ENCODE peak calls at places on chromosomes 2 and 18, in five cellular contexts. One of them, this sample, is unnamed.

GRCh38 chr2:225090746-225091145 is 48.5 kb upstream of the DOCK10 start:
- DNase-seq in GM23248: peak; percentile 81
- DNase-seq in neural progenitor cell: no peak
- DNase-seq in hepatocyte: no peak
- DNase-seq in SK-N-SH: no peak
- DNase-seq in this sample: no peak

GRCh38 chr18:28147674-28148171 is 29.2 kb downstream of the CDH2 start:
- DNase-seq in neural progenitor cell: no peak
- DNase-seq in GM23248: peak; percentile 53
- DNase-seq in hepatocyte: peak; percentile 39
- DNase-seq in SK-N-SH: no peak
- DNase-seq in this sample: no peak

GRCh38 chr18:8301427-8302172 is 307.6 kb upstream of the RAB12 start:
- DNase-seq in hepatocyte: peak; percentile 13
- DNase-seq in SK-N-SH: no peak
- DNase-seq in GM23248: no peak
- DNase-seq in neural progenitor cell: peak; percentile 30
- DNase-seq in this sample: no peak

GRCh38 chr18:43405097-43405496 is 127.8 kb upstream of the SYT4 start:
- DNase-seq in neural progenitor cell: no peak
- DNase-seq in SK-N-SH: no peak
- DNase-seq in hepatocyte: peak; percentile 9
- DNase-seq in GM23248: no peak
- DNase-seq in this sample: no peak

GRCh38 chr2:108905906-108906305 is 83.1 kb downstream of the EDAR start:
- DNase-seq in neural progenitor cell: no peak
- DNase-seq in SK-N-SH: peak; percentile 9
- DNase-seq in GM23248: no peak
- DNase-seq in hepatocyte: no peak
- DNase-seq in this sample: no peak

GRCh38 chr18:56711706-56712445 is 60.7 kb downstream of the WDR7 start:
- DNase-seq in hepatocyte: no peak
- DNase-seq in GM23248: peak; percentile 42
- DNase-seq in SK-N-SH: no peak
- DNase-seq in neural progenitor cell: no peak
- DNase-seq in this sample: no peak

GRCh38 chr2:55119711-55120487 is 69.6 kb upstream of the RTN4 start:
- DNase-seq in GM23248: peak; percentile 67
- DNase-seq in SK-N-SH: no peak
- DNase-seq in hepatocyte: no peak
- DNase-seq in neural progenitor cell: no peak
- DNase-seq in this sample: no peak

GRCh38 chr2:23083963-23084362 is 301.0 kb upstream of the KLHL29 start:
- DNase-seq in SK-N-SH: no peak
- DNase-seq in GM23248: no peak
- DNase-seq in neural progenitor cell: no peak
- DNase-seq in hepatocyte: no peak
- DNase-seq in this sample: no peak

GRCh38 chr18:49845629-49846252 is 32.4 kb upstream of the ACAA2 start:
- DNase-seq in GM23248: peak; percentile 12
- DNase-seq in neural progenitor cell: peak; percentile 35
- DNase-seq in SK-N-SH: peak; percentile 46
- DNase-seq in hepatocyte: no peak
- DNase-seq in this sample: no peak

GRCh38 chr2:190407246-190407661 is 901 bp upstream of the MFSD6 start:
- DNase-seq in hepatocyte: no peak
- DNase-seq in SK-N-SH: no peak
- DNase-seq in GM23248: no peak
- DNase-seq in neural progenitor cell: peak; percentile 52
- DNase-seq in this sample: peak; percentile 14

GRCh38 chr2:157466764-157467163 is 22.9 kb upstream of the CYTIP start:
- DNase-seq in GM23248: no peak
- DNase-seq in neural progenitor cell: no peak
- DNase-seq in hepatocyte: no peak
- DNase-seq in SK-N-SH: no peak
- DNase-seq in this sample: no peak

GRCh38 chr2:200369886-200370285 is 63.4 kb downstream of the SPATS2L start:
- DNase-seq in neural progenitor cell: no peak
- DNase-seq in hepatocyte: peak; percentile 34
- DNase-seq in GM23248: no peak
- DNase-seq in SK-N-SH: no peak
- DNase-seq in this sample: no peak

GRCh38 chr2:180334514-180334913 is 327.4 kb upstream of the CWC22 start:
- DNase-seq in SK-N-SH: no peak
- DNase-seq in neural progenitor cell: no peak
- DNase-seq in GM23248: no peak
- DNase-seq in hepatocyte: no peak
- DNase-seq in this sample: peak; percentile 81

GRCh38 chr2:98778153-98778552 is 47.2 kb upstream of the MGAT4A start:
- DNase-seq in GM23248: no peak
- DNase-seq in neural progenitor cell: no peak
- DNase-seq in SK-N-SH: no peak
- DNase-seq in hepatocyte: no peak
- DNase-seq in this sample: no peak

GRCh38 chr18:22183647-22184161 is 14.3 kb downstream of the GATA6 start:
- DNase-seq in GM23248: no peak
- DNase-seq in SK-N-SH: no peak
- DNase-seq in hepatocyte: no peak
- DNase-seq in neural progenitor cell: no peak
- DNase-seq in this sample: no peak

GRCh38 chr2:109447251-109447661 is 166.5 kb downstream of the SEPTIN10 start:
- DNase-seq in GM23248: peak; percentile 82
- DNase-seq in SK-N-SH: peak; percentile 85
- DNase-seq in neural progenitor cell: peak; percentile 16
- DNase-seq in hepatocyte: peak; percentile 56
- DNase-seq in this sample: no peak

DNA sequence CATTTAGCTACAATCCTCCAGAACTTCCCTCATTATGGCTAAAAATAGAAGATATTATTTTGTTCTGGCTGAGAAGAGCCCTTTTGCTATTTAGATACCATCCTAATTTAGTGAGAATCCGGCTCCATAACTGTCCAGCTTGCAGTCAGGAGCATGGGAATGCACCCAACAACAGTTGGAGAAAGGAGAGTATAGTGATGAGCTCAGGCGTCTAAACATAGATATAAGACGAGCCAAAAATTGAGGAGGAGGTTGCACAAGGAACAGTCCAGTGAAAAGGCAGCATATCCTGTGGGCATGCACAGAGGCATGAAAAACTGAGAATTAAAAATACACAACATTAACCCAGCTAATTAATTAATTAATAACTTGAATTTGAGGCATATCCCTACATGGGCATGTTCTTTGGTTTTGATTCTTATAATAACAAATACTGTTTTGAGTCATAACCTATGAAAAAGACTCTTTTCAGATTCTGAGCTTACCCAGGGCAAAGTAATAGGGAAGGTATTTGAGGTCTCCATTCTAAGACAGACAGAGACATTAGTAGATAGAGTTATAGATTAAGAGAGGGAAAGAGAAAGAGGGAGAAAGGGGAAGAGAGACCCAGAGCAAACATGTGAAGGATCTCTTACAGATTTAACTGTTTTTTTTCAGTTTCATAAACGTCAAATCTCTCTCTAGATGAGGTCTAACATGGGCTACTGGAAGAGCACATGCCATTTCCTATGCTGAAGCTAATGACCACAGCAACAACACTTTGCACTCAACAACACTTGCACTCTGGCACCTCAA is 311.2 kb downstream of the OSR1 start:
- DNase-seq in neural progenitor cell: no peak
- DNase-seq in GM23248: peak; percentile 17
- DNase-seq in hepatocyte: no peak
- DNase-seq in SK-N-SH: no peak
- DNase-seq in this sample: no peak
- TF ChIP-seq EZH2phosphoT487 in neural progenitor cell: no peak
- TF ChIP-seq EZH2phosphoT487 in GM23248: no peak
- TF ChIP-seq EZH2phosphoT487 in hepatocyte: no peak
- TF ChIP-seq EZH2phosphoT487 in SK-N-SH: no peak
- TF ChIP-seq EZH2phosphoT487 in this sample: no peak

GRCh38 chr2:167957662-167958061 is 289.7 kb downstream of the STK39 start:
- DNase-seq in hepatocyte: no peak
- DNase-seq in neural progenitor cell: no peak
- DNase-seq in GM23248: no peak
- DNase-seq in SK-N-SH: no peak
- DNase-seq in this sample: no peak
- H2AFZ ChIP-seq in hepatocyte: no peak overlapping the region
- H2AFZ ChIP-seq in neural progenitor cell: no peak overlapping the region
- H2AFZ ChIP-seq in GM23248: no peak overlapping the region
- H2AFZ ChIP-seq in SK-N-SH: no peak overlapping the region
- H2AFZ ChIP-seq in this sample: no peak overlapping the region

GRCh38 chr2:36952748-36953197 is 13.6 kb downstream of the STRN start:
- DNase-seq in SK-N-SH: no peak
- DNase-seq in GM23248: no peak
- DNase-seq in neural progenitor cell: no peak
- DNase-seq in hepatocyte: no peak
- DNase-seq in this sample: no peak
- TF ChIP-seq EZH2phosphoT487 in SK-N-SH: no peak
- TF ChIP-seq EZH2phosphoT487 in GM23248: no peak
- TF ChIP-seq EZH2phosphoT487 in neural progenitor cell: no peak
- TF ChIP-seq EZH2phosphoT487 in hepatocyte: no peak
- TF ChIP-seq EZH2phosphoT487 in this sample: no peak

DNA sequence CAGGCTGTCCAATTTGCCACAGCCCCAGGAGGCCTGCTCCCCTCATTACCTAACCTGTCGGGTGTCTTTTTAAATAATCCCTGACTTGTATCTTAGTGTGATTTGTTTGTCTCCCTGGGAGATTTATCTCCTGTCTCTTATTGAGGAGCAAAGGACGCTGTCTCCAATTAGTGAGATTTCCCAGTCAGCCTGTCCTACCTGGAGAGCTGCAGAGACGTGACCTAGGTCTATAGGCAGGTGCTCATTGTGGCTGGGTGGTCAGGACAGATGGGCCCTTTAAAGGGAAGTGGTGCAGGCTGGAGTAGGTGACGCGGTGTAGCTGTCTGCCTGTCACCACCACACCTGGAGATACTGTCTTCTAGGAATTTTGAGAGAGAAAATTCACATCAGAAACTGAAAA is 28.0 kb downstream of the PLB1 start:
- DNase-seq in GM23248: no peak
- DNase-seq in SK-N-SH: no peak
- DNase-seq in hepatocyte: no peak
- DNase-seq in neural progenitor cell: no peak
- DNase-seq in this sample: no peak
- H2AFZ ChIP-seq in GM23248: no peak overlapping the region
- H2AFZ ChIP-seq in SK-N-SH: no peak overlapping the region
- H2AFZ ChIP-seq in hepatocyte: no peak overlapping the region
- H2AFZ ChIP-seq in neural progenitor cell: no peak overlapping the region
- H2AFZ ChIP-seq in this sample: no peak overlapping the region

GRCh38 chr2:10287766-10288165 is 14.9 kb upstream of the HPCAL1 start:
- DNase-seq in hepatocyte: no peak
- DNase-seq in neural progenitor cell: no peak
- DNase-seq in SK-N-SH: no peak
- DNase-seq in GM23248: no peak
- DNase-seq in this sample: no peak

GRCh38 chr2:10285191-10285577 is 17.5 kb upstream of the HPCAL1 start:
- DNase-seq in SK-N-SH: no peak
- DNase-seq in GM23248: no peak
- DNase-seq in hepatocyte: no peak
- DNase-seq in neural progenitor cell: no peak
- DNase-seq in this sample: no peak

GRCh38 chr2:10284108-10284870 is 18.4 kb upstream of the HPCAL1 start:
- DNase-seq in neural progenitor cell: no peak
- DNase-seq in SK-N-SH: peak; percentile 30
- DNase-seq in GM23248: no peak
- DNase-seq in hepatocyte: no peak
- DNase-seq in this sample: no peak

GRCh38 chr2:10285578-10286198 is 17.0 kb upstream of the HPCAL1 start:
- DNase-seq in hepatocyte: peak; percentile 46
- DNase-seq in neural progenitor cell: no peak
- DNase-seq in GM23248: peak; percentile 78
- DNase-seq in SK-N-SH: peak; percentile 95
- DNase-seq in this sample: no peak

GRCh38 chr2:10286216-10287037 is 16.3 kb upstream of the HPCAL1 start:
- DNase-seq in SK-N-SH: peak; percentile 93
- DNase-seq in hepatocyte: no peak
- DNase-seq in neural progenitor cell: no peak
- DNase-seq in GM23248: no peak
- DNase-seq in this sample: no peak
- TF ChIP-seq EZH2phosphoT487 in SK-N-SH: no peak
- TF ChIP-seq EZH2phosphoT487 in hepatocyte: no peak
- TF ChIP-seq EZH2phosphoT487 in neural progenitor cell: no peak
- TF ChIP-seq EZH2phosphoT487 in GM23248: no peak
- TF ChIP-seq EZH2phosphoT487 in this sample: no peak

GRCh38 chr2:63680455-63680854 is 91.7 kb downstream of the MDH1 start:
- DNase-seq in GM23248: no peak
- DNase-seq in hepatocyte: no peak
- DNase-seq in SK-N-SH: no peak
- DNase-seq in neural progenitor cell: no peak
- DNase-seq in this sample: no peak
- H2AFZ ChIP-seq in GM23248: no peak overlapping the region
- H2AFZ ChIP-seq in hepatocyte: no peak overlapping the region
- H2AFZ ChIP-seq in SK-N-SH: no peak overlapping the region
- H2AFZ ChIP-seq in neural progenitor cell: no peak overlapping the region
- H2AFZ ChIP-seq in this sample: no peak overlapping the region

GRCh38 chr2:1051075-1051474 is 100.4 kb downstream of the SNTG2 start:
- DNase-seq in hepatocyte: peak; percentile 21
- DNase-seq in SK-N-SH: peak; percentile 44
- DNase-seq in GM23248: peak; percentile 34
- DNase-seq in neural progenitor cell: no peak
- DNase-seq in this sample: no peak
- TF ChIP-seq EZH2phosphoT487 in hepatocyte: no peak
- TF ChIP-seq EZH2phosphoT487 in SK-N-SH: no peak
- TF ChIP-seq EZH2phosphoT487 in GM23248: no peak
- TF ChIP-seq EZH2phosphoT487 in neural progenitor cell: no peak
- TF ChIP-seq EZH2phosphoT487 in this sample: no peak

DNA sequence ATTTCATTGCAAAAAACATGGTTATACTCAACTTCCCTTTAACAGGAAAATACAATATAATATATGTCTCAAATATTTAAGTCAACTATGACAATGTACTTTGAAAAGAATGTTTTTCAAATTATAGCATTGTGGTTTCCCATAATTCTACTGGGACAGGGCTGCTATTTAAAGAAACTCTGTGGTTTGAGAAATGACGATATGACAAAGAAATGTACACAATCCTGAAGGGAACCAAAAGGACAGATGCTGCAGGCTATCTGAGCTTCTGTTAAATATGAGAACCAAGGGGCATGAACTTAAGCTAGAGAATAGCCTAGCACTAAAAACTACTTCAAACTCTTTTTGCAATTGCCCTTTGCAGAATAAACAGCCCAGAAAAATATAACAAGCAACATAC is 415.9 kb downstream of the GRB14 start:
- DNase-seq in neural progenitor cell: no peak
- DNase-seq in SK-N-SH: no peak
- DNase-seq in hepatocyte: peak; percentile 4
- DNase-seq in GM23248: peak; percentile 73
- DNase-seq in this sample: no peak
- H2AFZ ChIP-seq in neural progenitor cell: peak overlapping the region; percentile 30
- H2AFZ ChIP-seq in SK-N-SH: no peak overlapping the region
- H2AFZ ChIP-seq in hepatocyte: no peak overlapping the region
- H2AFZ ChIP-seq in GM23248: no peak overlapping the region
- H2AFZ ChIP-seq in this sample: no peak overlapping the region

This sample was measured in OCI-LY7.